ENCODE peak calls at places on chromosomes 4 and X, in eight cellular contexts. W is AG04450, P is astrocyte of the cerebellum, I is lower lobe of right lung, C is stomach, Z is tibial nerve, U is brain microvascular endothelial cell, G is PC-3. Y is an unnamed sample.

GRCh38 chr4:111869339-111869738 is 275.9 kb upstream of the FAM241A start:
- DNase-seq in W (no peak), P (no peak), I (no peak), C (no peak), Z (no peak), U (no peak), G (no peak), Y (no peak)

GRCh38 chrX:101823236-101823635 is 108.6 kb downstream of the ZMAT1 start:
- DNase-seq in W (no peak), P (no peak), I (no peak), C (no peak), Z (no peak), U (no peak), G (no peak), Y (no peak)

GRCh38 chr4:168028970-168029610 is 63.2 kb upstream of the ANXA10 start:
- DNase-seq in W (no peak), P (no peak), I (no peak), C (no peak), Z (no peak), U (no peak), G (peak), Y (no peak)

GRCh38 chr4:147110968-147111367 is 165.3 kb upstream of the TTC29 start:
- DNase-seq in W (no peak), P (no peak), I (no peak), C (no peak), Z (no peak), U (no peak), G (peak), Y (no peak)

GRCh38 chr4:110270492-110271197 is 72.2 kb upstream of the ELOVL6 start:
- DNase-seq in W (peak), P (peak), I (no peak), C (no peak), Z (no peak), U (peak), G (peak), Y (peak)

GRCh38 chr4:17166954-17167353 is 268.5 kb upstream of the LDB2 start:
- DNase-seq in W (no peak), P (peak), I (no peak), C (no peak), Z (no peak), U (no peak), G (no peak), Y (no peak)

GRCh38 chr4:150854600-150854999 is 160.5 kb downstream of the LRBA start:
- DNase-seq in W (no peak), P (no peak), I (no peak), C (no peak), Z (no peak), U (no peak), G (no peak), Y (no peak)

GRCh38 chr4:142293536-142293935 is 552.6 kb downstream of the INPP4B start:
- DNase-seq in W (peak), P (no peak), I (no peak), C (no peak), Z (no peak), U (peak), G (peak), Y (no peak)

GRCh38 chrX:45598841-45599240 is 398.2 kb upstream of the DIPK2B start:
- DNase-seq in W (no peak), P (no peak), I (no peak), C (no peak), Z (no peak), U (peak), G (no peak), Y (peak)

GRCh38 chr4:89469930-89470375 is 162.4 kb upstream of the GPRIN3 start:
- DNase-seq in W (peak), P (peak), I (no peak), C (no peak), Z (no peak), U (peak), G (peak), Y (peak)

GRCh38 chr4:64079316-64079715 is 329.9 kb downstream of the TECRL start:
- DNase-seq in W (no peak), P (no peak), I (no peak), C (no peak), Z (no peak), U (no peak), G (peak), Y (no peak)

GRCh38 chrX:69029696-69030245 is 135.5 kb downstream of the PJA1 start:
- DNase-seq in W (no peak), P (no peak), I (no peak), C (no peak), Z (no peak), U (no peak), G (no peak), Y (no peak)

GRCh38 chr4:153512952-153513500 is 46.9 kb downstream of the TMEM131L start:
- DNase-seq in W (no peak), P (no peak), I (no peak), C (no peak), Z (no peak), U (no peak), G (no peak), Y (no peak)

GRCh38 chr4:10383417-10383816 is 73.8 kb downstream of the ZNF518B start:
- DNase-seq in W (no peak), P (no peak), I (no peak), C (no peak), Z (no peak), U (no peak), G (no peak), Y (no peak)

GRCh38 chrX:40082447-40083119 is 15.2 kb downstream of the BCOR start:
- DNase-seq in W (no peak), P (no peak), I (no peak), C (no peak), Z (no peak), U (no peak), G (no peak), Y (no peak)

GRCh38 chr4:8320386-8320750 is 50.8 kb downstream of the HTRA3 start:
- DNase-seq in W (no peak), P (no peak), I (no peak), C (peak), Z (no peak), U (no peak), G (peak), Y (no peak)

GRCh38 chrX:48714573-48714972 is 18.0 kb downstream of the SUV39H1 start:
- DNase-seq in W (no peak), P (no peak), I (no peak), C (no peak), Z (no peak), U (no peak), G (peak), Y (no peak)

GRCh38 chr4:138235419-138235952 is 6.7 kb downstream of the SLC7A11 start:
- DNase-seq in W (peak), P (peak), I (no peak), C (no peak), Z (no peak), U (peak), G (peak), Y (peak)

GRCh38 chrX:106696502-106696901 is 30.0 kb upstream of the RNF128 start:
- DNase-seq in W (no peak), P (no peak), I (no peak), C (no peak), Z (no peak), U (no peak), G (no peak), Y (no peak)

GRCh38 chrX:75086731-75087195 is 69.3 kb downstream of the ABCB7 start:
- DNase-seq in W (no peak), P (no peak), I (no peak), C (peak), Z (no peak), U (no peak), G (no peak), Y (no peak)

GRCh38 chrX:38312436-38312835 is 14.9 kb downstream of the RPGR start:
- DNase-seq in W (no peak), P (no peak), I (no peak), C (no peak), Z (no peak), U (peak), G (peak), Y (no peak)

GRCh38 chrX:103220511-103221406 is 5.9 kb downstream of the BEX4 start:
- DNase-seq in W (no peak), P (no peak), I (peak), C (no peak), Z (no peak), U (no peak), G (no peak), Y (no peak)

GRCh38 chrX:39848900-39849299 is 248.9 kb downstream of the BCOR start:
- DNase-seq in W (peak), P (peak), I (no peak), C (no peak), Z (peak), U (peak), G (peak), Y (peak)

GRCh38 chr4:45350438-45350837 is 624.1 kb upstream of the GNPDA2 start:
- DNase-seq in W (no peak), P (peak), I (no peak), C (no peak), Z (no peak), U (no peak), G (peak), Y (no peak)
- H3K4me3 ChIP-seq in W (no peak), P (no peak), I (peak), C (peak), Z (peak), U (no peak), G (peak), Y (no peak)

DNA sequence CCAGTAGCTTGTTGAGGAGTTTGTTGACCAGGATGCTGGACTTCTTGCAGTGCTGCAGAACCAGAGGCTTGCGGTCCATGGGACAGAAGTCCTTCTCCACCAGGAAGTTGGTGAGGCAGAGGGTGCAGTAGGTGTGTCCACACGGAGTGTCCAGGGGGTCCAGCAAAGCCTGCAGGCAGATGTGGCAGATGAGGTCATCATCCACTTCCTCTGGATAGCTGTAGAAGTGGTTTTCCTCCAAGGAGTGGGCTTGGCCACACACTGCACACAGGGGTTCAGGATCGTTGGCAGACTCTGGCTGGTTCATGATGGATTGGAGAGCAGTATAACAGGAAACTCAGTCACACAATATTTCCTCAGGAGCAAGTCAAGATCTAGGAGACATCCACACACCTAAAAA is 17.6 kb downstream of the LNX1 start:
- DNase-seq in W (no peak), P (no peak), I (no peak), C (no peak), Z (no peak), U (no peak), G (no peak), Y (no peak)
- H3K4me3 ChIP-seq in W (no peak), P (no peak), I (no peak), C (no peak), Z (no peak), U (no peak), G (no peak), Y (no peak)

DNA sequence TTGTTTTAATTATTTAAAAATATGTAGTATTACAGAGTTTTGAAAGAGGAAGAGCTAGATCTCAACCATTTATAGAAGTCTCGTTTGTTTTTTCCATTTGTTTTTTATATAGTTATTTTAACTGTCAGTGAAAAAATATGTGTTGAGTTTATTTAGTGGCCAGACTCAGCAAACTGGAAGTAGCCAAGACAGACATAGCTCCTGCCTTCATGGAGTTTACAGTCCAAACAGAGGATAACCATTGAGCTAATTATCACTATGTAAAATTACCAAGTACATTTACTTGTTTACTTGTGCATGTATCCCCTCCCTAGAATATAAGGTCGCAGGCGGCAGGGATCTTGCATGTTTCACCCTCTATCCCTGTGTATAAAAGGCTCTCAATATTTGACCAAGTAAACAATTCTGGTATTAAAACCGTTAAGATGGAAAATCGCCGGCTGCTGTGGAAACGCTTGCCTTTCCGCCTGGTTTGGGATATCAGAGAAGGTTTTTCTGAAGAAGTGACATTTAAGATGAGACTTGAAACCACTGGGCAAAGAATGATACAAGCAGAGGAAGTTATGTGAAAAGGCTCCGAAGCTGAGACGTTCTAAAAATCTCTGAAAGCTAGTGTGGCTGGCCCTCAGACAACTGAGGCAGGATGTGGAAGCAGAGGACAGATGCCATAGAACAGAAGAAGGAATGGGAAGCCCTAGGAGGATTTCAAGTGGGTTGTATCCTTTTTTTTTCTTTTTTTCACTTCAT is 1.3 kb upstream of the CCNI start:
- DNase-seq in W (no peak), P (no peak), I (no peak), C (no peak), Z (no peak), U (no peak), G (no peak), Y (no peak)
- H3K4me3 ChIP-seq in W (peak), P (peak), I (peak), C (peak), Z (peak), U (peak), G (peak), Y (peak)

GRCh38 chrX:71489540-71489939 is 43.4 kb upstream of the OGT start:
- DNase-seq in W (no peak), P (no peak), I (no peak), C (no peak), Z (no peak), U (no peak), G (no peak), Y (no peak)

GRCh38 chrX:71492086-71493065 is 40.5 kb upstream of the OGT start:
- DNase-seq in W (no peak), P (peak), I (peak), C (peak), Z (peak), U (peak), G (peak), Y (no peak)

GRCh38 chrX:71496476-71496875 is 36.4 kb upstream of the OGT start:
- DNase-seq in W (no peak), P (no peak), I (no peak), C (no peak), Z (no peak), U (no peak), G (no peak), Y (no peak)

GRCh38 chrX:71487814-71488213 is 45.1 kb upstream of the OGT start:
- DNase-seq in W (no peak), P (no peak), I (no peak), C (no peak), Z (no peak), U (no peak), G (no peak), Y (no peak)

GRCh38 chrX:71493111-71493613 is 39.7 kb upstream of the OGT start:
- DNase-seq in W (no peak), P (no peak), I (peak), C (peak), Z (peak), U (no peak), G (no peak), Y (no peak)
- H3K4me3 ChIP-seq in W (peak), P (peak), I (peak), C (peak), Z (peak), U (peak), G (peak), Y (peak)

GRCh38 chr4:38670061-38670894 is 6.3 kb downstream of the KLF3 start:
- DNase-seq in W (no peak), P (no peak), I (no peak), C (no peak), Z (no peak), U (no peak), G (peak), Y (no peak)

GRCh38 chr4:38667005-38667771 is 3.2 kb downstream of the KLF3 start:
- DNase-seq in W (peak), P (peak), I (peak), C (peak), Z (peak), U (peak), G (peak), Y (peak)

GRCh38 chr4:38670939-38671593 is 7.1 kb downstream of the KLF3 start:
- DNase-seq in W (no peak), P (no peak), I (peak), C (peak), Z (no peak), U (no peak), G (peak), Y (no peak)

GRCh38 chr4:38668203-38668602 is 4.2 kb downstream of the KLF3 start:
- DNase-seq in W (no peak), P (no peak), I (no peak), C (no peak), Z (no peak), U (no peak), G (no peak), Y (no peak)

GRCh38 chr4:38669233-38669632 is 5.2 kb downstream of the KLF3 start:
- DNase-seq in W (no peak), P (no peak), I (no peak), C (no peak), Z (no peak), U (peak), G (no peak), Y (no peak)
- H3K4me3 ChIP-seq in W (no peak), P (no peak), I (peak), C (no peak), Z (no peak), U (no peak), G (no peak), Y (no peak)

DNA sequence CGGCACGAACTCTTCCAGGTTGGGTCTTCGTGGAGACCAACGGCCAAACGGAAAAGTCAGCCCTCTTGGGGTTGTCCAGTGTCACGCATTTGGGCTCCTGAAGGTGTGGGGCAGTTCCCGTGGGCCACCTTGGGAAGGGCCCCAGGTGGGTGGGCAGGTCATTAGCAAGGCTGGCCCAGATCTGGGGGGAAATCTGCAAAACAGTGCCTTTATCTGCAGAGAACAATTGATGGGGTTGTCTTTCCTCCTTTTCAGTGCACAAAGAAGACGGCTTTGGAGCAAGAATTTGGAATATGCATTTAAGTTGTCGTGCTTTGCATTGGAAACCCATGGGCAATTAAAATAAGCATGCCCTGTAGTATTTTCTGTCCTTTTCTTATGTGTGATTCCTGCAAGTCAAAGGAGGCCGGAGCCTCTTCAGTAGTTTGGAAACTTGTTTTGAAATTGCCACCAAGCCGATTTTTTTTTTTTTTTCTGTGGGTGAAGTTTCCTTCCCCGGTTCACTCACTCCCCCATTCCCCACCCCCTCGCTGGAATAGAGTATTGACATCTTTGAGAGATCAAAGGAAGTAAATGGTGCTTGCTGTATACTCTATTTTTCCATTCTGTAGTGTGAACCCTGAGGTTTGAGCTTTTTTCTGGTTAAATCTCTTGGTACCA is 9.8 kb downstream of the ZIC3 start:
- DNase-seq in W (no peak), P (no peak), I (no peak), C (no peak), Z (no peak), U (no peak), G (no peak), Y (no peak)
- H3K4me3 ChIP-seq in W (no peak), P (no peak), I (no peak), C (no peak), Z (no peak), U (no peak), G (no peak), Y (no peak)

DNA sequence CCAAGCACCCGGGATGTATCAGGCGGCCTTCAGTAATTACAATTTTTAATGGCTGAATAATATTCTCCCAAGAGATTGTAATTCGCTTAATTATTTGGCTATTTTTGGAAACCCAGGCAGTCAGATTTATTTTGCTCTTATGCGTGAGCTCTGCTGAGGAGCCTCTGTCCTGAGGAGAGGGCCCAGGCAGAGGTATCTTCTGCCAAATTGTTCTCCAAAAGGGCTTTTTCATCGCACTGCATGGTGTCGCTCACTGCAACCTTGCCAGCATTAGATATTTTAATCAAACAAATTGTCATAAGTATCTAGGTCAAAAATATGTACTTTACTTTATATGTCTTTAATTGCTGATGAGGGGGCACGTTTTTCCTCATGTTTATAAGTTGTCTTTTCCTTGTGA is 5.8 kb downstream of the ATP2B3 start:
- DNase-seq in W (no peak), P (no peak), I (no peak), C (no peak), Z (no peak), U (no peak), G (no peak), Y (no peak)
- H3K4me3 ChIP-seq in W (no peak), P (no peak), I (no peak), C (no peak), Z (no peak), U (no peak), G (no peak), Y (no peak)

GRCh38 chr4:156771171-156771837 is 200.3 kb downstream of the PDGFC start:
- DNase-seq in W (no peak), P (peak), I (no peak), C (peak), Z (no peak), U (peak), G (peak), Y (no peak)

GRCh38 chr4:156778093-156778492 is 193.5 kb downstream of the PDGFC start:
- DNase-seq in W (no peak), P (no peak), I (no peak), C (no peak), Z (no peak), U (no peak), G (peak), Y (no peak)

GRCh38 chr4:156773648-156774357 is 197.8 kb downstream of the PDGFC start:
- DNase-seq in W (no peak), P (no peak), I (no peak), C (no peak), Z (no peak), U (peak), G (peak), Y (no peak)

GRCh38 chr4:156775803-156776202 is 195.8 kb downstream of the PDGFC start:
- DNase-seq in W (no peak), P (no peak), I (no peak), C (no peak), Z (peak), U (no peak), G (no peak), Y (no peak)

DNA sequence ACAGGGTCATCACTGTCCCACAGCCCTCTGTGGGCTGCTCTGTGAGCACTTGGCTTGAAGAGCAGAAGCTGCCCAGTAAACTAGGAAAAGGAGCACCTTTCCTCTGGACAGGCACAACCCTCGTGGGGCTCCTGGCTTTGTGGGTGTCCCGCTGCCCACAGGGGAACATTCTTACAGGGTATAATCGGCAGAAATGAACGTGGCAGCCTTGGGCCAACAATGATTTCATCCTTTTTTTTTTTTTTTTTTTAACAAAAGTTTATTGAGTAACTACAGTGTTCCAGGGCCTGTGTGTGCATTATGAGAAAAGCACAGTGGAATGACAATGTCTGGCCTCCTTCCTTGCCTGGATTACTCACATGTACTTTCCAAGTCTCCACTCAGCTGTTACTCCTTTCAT is 197.2 kb downstream of the PDGFC start:
- DNase-seq in W (peak), P (peak), I (no peak), C (no peak), Z (no peak), U (peak), G (peak), Y (no peak)
- H3K4me3 ChIP-seq in W (no peak), P (no peak), I (no peak), C (no peak), Z (no peak), U (peak), G (no peak), Y (no peak)

Y was measured in AG04449.